ENCODE peak calls at places on chromosomes 1 and 21, in seven cellular contexts. M is Calu3; A is activated CD4-positive, alpha-beta T cell treated with anti-CD3 and anti-CD28 coated beads for 1 hour; Z is hepatic stellate cell; W is NCI-H1092; S is HFF-Myc; N is HuH-7.5. L is an unnamed sample.

GRCh38 chr1:190168893-190169292 is 308.8 kb downstream of the BRINP3 start:
- DNase-seq in Z (no peak), A (no peak), N (no peak), W (no peak), S (no peak), M (no peak), L (no peak)

GRCh38 chr1:101166583-101167120 is 70.2 kb upstream of the S1PR1 start:
- DNase-seq in A (no peak), M (no peak), W (no peak), N (no peak), Z (no peak), S (no peak), L (no peak)

GRCh38 chr21:44800971-44801467 is 601 bp downstream of the UBE2G2 start:
- DNase-seq in W (no peak), M (no peak), A (no peak), S (no peak), N (no peak), Z (peak), L (no peak)

GRCh38 chr21:17352937-17353655 is 159.7 kb upstream of the CXADR start:
- DNase-seq in N (no peak), S (no peak), W (peak), Z (no peak), A (no peak), M (no peak), L (no peak)

GRCh38 chr1:201739492-201740085 is 89.4 kb upstream of the IPO9 start:
- DNase-seq in Z (peak), N (peak), W (peak), S (no peak), M (peak), A (peak), L (no peak)

GRCh38 chr1:217805792-217806191 is 174.6 kb downstream of the SPATA17 start:
- DNase-seq in Z (no peak), W (no peak), N (no peak), M (no peak), A (no peak), S (no peak), L (no peak)

GRCh38 chr1:205950280-205950679 is 7.0 kb upstream of the SLC26A9 start:
- DNase-seq in M (no peak), N (no peak), W (no peak), S (no peak), Z (no peak), A (no peak), L (no peak)

GRCh38 chr1:170871868-170872267 is 63.5 kb upstream of the MROH9 start:
- DNase-seq in N (no peak), A (no peak), M (no peak), W (no peak), S (no peak), Z (no peak), L (no peak)

GRCh38 chr21:28991861-28992525 is 684 bp downstream of the LTN1 start:
- DNase-seq in M (no peak), W (no peak), N (no peak), Z (no peak), S (no peak), A (no peak), L (no peak)

GRCh38 chr1:78553859-78554258 is 63.1 kb downstream of the PTGFR start:
- DNase-seq in W (no peak), Z (no peak), S (no peak), M (peak), A (no peak), N (no peak), L (no peak)

GRCh38 chr1:116538527-116538926 is 32.3 kb downstream of the CD58 start:
- DNase-seq in W (no peak), N (no peak), M (peak), S (no peak), A (no peak), Z (peak), L (no peak)